ENCODE peak calls at places on chromosome 10, in nine cellular contexts. P is fibroblast of pulmonary artery, V is cardiac fibroblast, S is glutamatergic neuron, N is fibroblast of mammary gland, R is prostate gland, E is AG04450, Z is left ventricle myocardium inferior, A is bronchial epithelial cell. B is an unnamed sample.

GRCh38 chr10:34730726-34731125 is 84.4 kb downstream of the PARD3 start:
- DNase-seq in P (no peak), V (no peak), R (no peak), Z (no peak), S (no peak), N (no peak), E (no peak), A (no peak), B (no peak)

GRCh38 chr10:14528450-14528849 is 197.7 kb upstream of the FRMD4A start:
- DNase-seq in R (no peak), Z (no peak), N (no peak), V (no peak), E (no peak), S (no peak), P (no peak), A (no peak), B (no peak)

GRCh38 chr10:92074126-92074887 is 150.7 kb downstream of the BTAF1 start:
- DNase-seq in A (peak; percentile 34), N (peak; percentile 11), Z (no peak), V (peak; percentile 18), S (no peak), E (no peak), P (peak; percentile 29), R (no peak), B (peak; percentile 50)

GRCh38 chr10:71975087-71975890 is 11.1 kb downstream of the CHST3 start:
- DNase-seq in V (no peak), P (no peak), A (no peak), R (peak; percentile 55), N (no peak), E (no peak), S (no peak), Z (peak; percentile 69), B (no peak)

GRCh38 chr10:92829042-92829785 is 19.1 kb upstream of the EXOC6 start:
- DNase-seq in R (no peak), Z (no peak), S (no peak), N (no peak), P (no peak), A (no peak), V (no peak), E (no peak), B (no peak)

GRCh38 chr10:30645340-30645827 is 15.8 kb upstream of the LYZL2 start:
- DNase-seq in E (no peak), A (no peak), N (peak; percentile 49), P (peak; percentile 53), R (no peak), S (peak; percentile 51), V (peak; percentile 48), Z (peak; percentile 38), B (peak; percentile 77)

GRCh38 chr10:23096814-23097549 is 1.6 kb downstream of the MSRB2 start:
- DNase-seq in E (peak; percentile 39), Z (no peak), S (no peak), N (peak; percentile 95), A (peak; percentile 46), V (peak; percentile 71), P (peak; percentile 96), R (peak; percentile 29), B (peak; percentile 35)

GRCh38 chr10:122559228-122559627 is 1.3 kb upstream of the DMBT1 start:
- DNase-seq in N (no peak), A (peak; percentile 62), Z (no peak), R (no peak), E (no peak), S (no peak), P (no peak), V (no peak), B (no peak)

GRCh38 chr10:34079702-34080484 is 735.2 kb downstream of the PARD3 start:
- DNase-seq in S (no peak), N (no peak), P (no peak), A (no peak), Z (no peak), R (no peak), E (no peak), V (no peak), B (no peak)

GRCh38 chr10:33982995-33983394 is 648.5 kb upstream of the NRP1 start:
- DNase-seq in V (peak; percentile 47), N (peak; percentile 25), S (no peak), A (peak; percentile 77), R (no peak), P (peak; percentile 9), E (peak; percentile 2), Z (no peak), B (no peak)

GRCh38 chr10:133466683-133467275 is 13.0 kb downstream of the SCART1 start:
- DNase-seq in A (no peak), P (no peak), N (no peak), S (no peak), V (no peak), Z (no peak), E (no peak), R (no peak), B (no peak)

GRCh38 chr10:6782378-6782777 is 202.3 kb upstream of the PRKCQ start:
- DNase-seq in V (no peak), Z (no peak), R (no peak), P (no peak), A (no peak), N (no peak), E (no peak), S (no peak), B (no peak)

GRCh38 chr10:13113544-13113943 is 13.6 kb downstream of the OPTN start:
- DNase-seq in R (no peak), E (no peak), N (no peak), S (no peak), A (no peak), P (no peak), V (no peak), Z (no peak), B (no peak)
- TF ChIP-seq CTCF in R (no peak), E (no peak), N (no peak), S (no peak), A (no peak), P (no peak), V (no peak), Z (no peak), B (no peak)

GRCh38 chr10:110490640-110491039 is 7.1 kb upstream of the DUSP5 start:
- DNase-seq in R (no peak), S (no peak), N (no peak), E (no peak), V (no peak), P (no peak), Z (no peak), A (no peak), B (no peak)

GRCh38 chr10:110487411-110488123 is 10.1 kb upstream of the DUSP5 start:
- DNase-seq in N (no peak), A (peak; percentile 44), P (no peak), E (no peak), V (no peak), S (no peak), Z (no peak), R (no peak), B (no peak)

GRCh38 chr10:110486680-110487410 is 10.9 kb upstream of the DUSP5 start:
- DNase-seq in S (no peak), E (no peak), V (no peak), Z (no peak), N (peak; percentile 53), R (no peak), P (no peak), A (no peak), B (no peak)

GRCh38 chr10:110488944-110489343 is 8.8 kb upstream of the DUSP5 start:
- DNase-seq in E (no peak), R (no peak), S (no peak), N (no peak), Z (no peak), A (no peak), P (no peak), V (no peak), B (no peak)

GRCh38 chr10:110488124-110488681 is 9.5 kb upstream of the DUSP5 start:
- DNase-seq in Z (no peak), A (peak; percentile 67), P (peak; percentile 62), R (no peak), V (peak; percentile 78), N (peak; percentile 70), S (no peak), E (no peak), B (peak; percentile 56)
- TF ChIP-seq CTCF in Z (no peak), A (no peak), P (no peak), R (no peak), V (no peak), N (no peak), S (no peak), E (no peak), B (no peak)

GRCh38 chr10:125629758-125630376 is 53.1 kb downstream of the TEX36 start:
- DNase-seq in R (no peak), S (no peak), E (peak; percentile 10), N (peak; percentile 42), A (peak; percentile 77), V (peak; percentile 54), Z (no peak), P (peak; percentile 56), B (peak; percentile 81)
- TF ChIP-seq CTCF in R (peak; percentile 18), S (peak; percentile 62), E (peak; percentile 55), N (peak; percentile 40), A (peak; percentile 62), V (peak; percentile 36), Z (peak; percentile 28), P (peak; percentile 41), B (peak; percentile 67)

GRCh38 chr10:17479822-17480221 is 25.4 kb upstream of the ST8SIA6 start:
- DNase-seq in S (no peak), A (no peak), R (no peak), N (no peak), P (no peak), E (no peak), Z (no peak), V (no peak), B (no peak)

GRCh38 chr10:17475661-17476060 is 21.3 kb upstream of the ST8SIA6 start:
- DNase-seq in S (no peak), N (no peak), E (no peak), P (no peak), A (no peak), Z (no peak), R (no peak), V (no peak), B (peak; percentile 78)

GRCh38 chr10:17476073-17476472 is 21.7 kb upstream of the ST8SIA6 start:
- DNase-seq in E (no peak), R (no peak), V (no peak), N (no peak), A (no peak), P (no peak), Z (no peak), S (no peak), B (no peak)

GRCh38 chr10:17483079-17483478 is 28.7 kb upstream of the ST8SIA6 start:
- DNase-seq in Z (no peak), R (no peak), E (no peak), P (no peak), N (peak; percentile 75), V (no peak), S (no peak), A (no peak), B (no peak)

GRCh38 chr10:17479015-17479615 is 24.7 kb upstream of the ST8SIA6 start:
- DNase-seq in P (no peak), R (no peak), N (no peak), S (no peak), A (no peak), V (peak; percentile 10), Z (no peak), E (no peak), B (no peak)
- TF ChIP-seq CTCF in P (no peak), R (no peak), N (no peak), S (no peak), A (no peak), V (no peak), Z (no peak), E (no peak), B (no peak)

GRCh38 chr10:113922787-113923570 is 68.5 kb downstream of the NHLRC2 start:
- DNase-seq in V (no peak), P (no peak), R (no peak), E (no peak), N (no peak), Z (no peak), S (no peak), A (no peak), B (no peak)
- TF ChIP-seq CTCF in V (no peak), P (no peak), R (no peak), E (no peak), N (no peak), Z (peak; percentile 37), S (no peak), A (no peak), B (no peak)

GRCh38 chr10:15879058-15879457 is 18.8 kb upstream of the MINDY3 start:
- DNase-seq in P (peak; percentile 61), E (no peak), N (peak; percentile 58), Z (no peak), V (peak; percentile 62), A (peak; percentile 50), R (no peak), S (no peak), B (peak; percentile 66)
- TF ChIP-seq CTCF in P (peak; percentile 70), E (peak; percentile 64), N (peak; percentile 61), Z (peak; percentile 68), V (peak; percentile 55), A (peak; percentile 39), R (peak; percentile 37), S (no peak), B (peak; percentile 18)